ENCODE peak calls at places on chromosomes 4 and X, in five cellular contexts. V is astrocyte of the spinal cord, N is foreskin keratinocyte, R is tibial artery, U is cardiac fibroblast. C is an unnamed sample.

GRCh38 chr4:182338059-182338458 is 94.9 kb downstream of the TENM3 start:
- DNase-seq in V (peak), N (no peak), R (no peak), U (peak), C (no peak)

GRCh38 chrX:44234116-44234515 is 109.4 kb downstream of the EFHC2 start:
- DNase-seq in V (no peak), N (peak), R (no peak), U (no peak), C (no peak)

GRCh38 chr4:67918428-67918827 is 34.6 kb upstream of the TMPRSS11D start:
- DNase-seq in V (no peak), N (no peak), R (no peak), U (no peak), C (no peak)

GRCh38 chr4:53477038-53477565 is 99.7 kb downstream of the FIP1L1 start:
- DNase-seq in V (no peak), N (peak), R (no peak), U (peak), C (no peak)

GRCh38 chrX:17990542-17990941 is 129.4 kb upstream of the RAI2 start:
- DNase-seq in V (no peak), N (no peak), R (no peak), U (no peak), C (no peak)

GRCh38 chrX:153685751-153686676 is 1.7 kb upstream of the SLC6A8 start:
- DNase-seq in V (no peak), N (no peak), R (no peak), U (no peak), C (no peak)

GRCh38 chrX:397575-397974 is 10.9 kb upstream of the PPP2R3B start:
- DNase-seq in V (peak), N (no peak), R (no peak), U (peak), C (peak)

GRCh38 chr4:37601527-37601926 is 84.6 kb downstream of the RELL1 start:
- DNase-seq in V (peak), N (peak), R (no peak), U (peak), C (no peak)

GRCh38 chr4:154465085-154465484 is 26.5 kb downstream of the DCHS2 start:
- DNase-seq in V (no peak), N (peak), R (no peak), U (no peak), C (no peak)

DNA sequence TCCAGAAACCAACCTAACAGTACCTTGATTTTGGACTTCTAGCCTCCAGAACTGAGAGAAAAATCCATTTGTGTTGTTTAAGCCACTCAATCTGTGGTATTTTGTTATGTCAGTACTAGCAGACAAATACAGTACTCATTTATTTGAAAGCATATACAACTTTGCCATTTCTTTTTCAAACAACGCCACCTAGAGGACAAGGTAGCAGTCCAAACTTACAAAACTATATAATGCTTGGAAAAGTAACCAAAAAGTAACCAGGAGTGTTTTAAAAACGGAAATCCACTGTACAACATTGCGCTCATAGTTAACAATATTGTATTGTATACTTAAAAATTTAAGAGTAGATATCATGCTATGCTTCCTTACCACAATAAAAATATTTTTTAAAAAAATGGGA is 37.0 kb upstream of the FGF13 start:
- DNase-seq in V (peak), N (no peak), R (no peak), U (peak), C (no peak)
- TF ChIP-seq CTCF in V (peak), N (peak), R (peak), U (peak), C (peak)

GRCh38 chr4:78922207-78922606 is 17.0 kb downstream of the PAQR3 start:
- DNase-seq in V (peak), N (no peak), R (no peak), U (peak), C (no peak)

GRCh38 chr4:78928835-78929234 is 10.4 kb downstream of the PAQR3 start:
- DNase-seq in V (no peak), N (no peak), R (no peak), U (no peak), C (no peak)

GRCh38 chr4:78926825-78927224 is 12.4 kb downstream of the PAQR3 start:
- DNase-seq in V (no peak), N (no peak), R (no peak), U (no peak), C (no peak)

GRCh38 chr4:78923459-78924312 is 15.6 kb downstream of the PAQR3 start:
- DNase-seq in V (no peak), N (no peak), R (no peak), U (no peak), C (no peak)
- TF ChIP-seq CTCF in V (no peak), N (peak), R (no peak), U (no peak), C (no peak)

GRCh38 chrX:110462957-110463356 is 104.3 kb downstream of the RTL9 start:
- DNase-seq in V (no peak), N (no peak), R (no peak), U (no peak), C (no peak)
- TF ChIP-seq CTCF in V (peak), N (peak), R (no peak), U (no peak), C (peak)

DNA sequence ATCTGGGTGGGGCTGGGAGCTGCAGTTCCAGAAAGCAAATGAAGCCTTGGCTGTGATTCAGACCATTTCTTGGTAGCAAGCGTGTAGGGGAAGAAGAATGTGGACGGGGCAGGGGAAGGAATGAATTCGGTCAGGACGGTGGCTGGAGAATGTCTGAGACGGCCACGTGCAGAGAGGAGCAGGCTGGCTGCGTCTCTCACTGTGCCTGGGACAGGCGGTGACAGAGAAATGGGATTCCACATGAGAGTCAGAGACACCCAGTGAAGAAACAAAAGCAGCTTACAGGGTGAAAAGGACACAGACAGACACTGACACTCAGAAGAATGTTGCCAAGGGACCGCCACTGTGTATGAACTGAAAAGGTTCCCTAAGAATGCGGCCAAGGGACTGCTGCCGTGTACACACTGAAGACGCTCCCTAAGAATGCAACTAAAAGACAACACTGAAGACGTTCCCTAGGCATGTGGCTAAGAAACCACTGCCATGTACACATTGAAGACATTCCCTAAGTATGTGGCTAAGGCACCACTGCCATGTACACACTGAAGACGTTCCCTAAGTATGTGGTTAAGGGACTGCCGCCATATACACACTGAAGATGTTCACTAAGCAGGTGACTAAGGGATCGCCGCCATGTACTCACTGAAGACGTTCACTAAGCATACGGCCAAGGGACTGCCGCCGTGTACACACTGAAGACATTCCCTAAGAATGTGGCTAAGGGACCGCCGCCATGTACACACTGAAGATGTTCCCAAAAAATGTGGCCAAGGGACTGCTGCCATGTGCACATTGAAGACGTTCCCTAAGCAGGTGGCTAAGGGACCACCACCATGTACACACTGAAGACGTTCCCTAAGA is 49.1 kb downstream of the DHRSX start:
- DNase-seq in V (peak), N (no peak), R (no peak), U (peak), C (no peak)
- TF ChIP-seq CTCF in V (no peak), N (no peak), R (no peak), U (no peak), C (no peak)

GRCh38 chr4:99457270-99457669 is 22.1 kb upstream of the ADH7 start:
- DNase-seq in V (no peak), N (no peak), R (no peak), U (peak), C (no peak)
- TF ChIP-seq CTCF in V (no peak), N (peak), R (no peak), U (peak), C (peak)

DNA sequence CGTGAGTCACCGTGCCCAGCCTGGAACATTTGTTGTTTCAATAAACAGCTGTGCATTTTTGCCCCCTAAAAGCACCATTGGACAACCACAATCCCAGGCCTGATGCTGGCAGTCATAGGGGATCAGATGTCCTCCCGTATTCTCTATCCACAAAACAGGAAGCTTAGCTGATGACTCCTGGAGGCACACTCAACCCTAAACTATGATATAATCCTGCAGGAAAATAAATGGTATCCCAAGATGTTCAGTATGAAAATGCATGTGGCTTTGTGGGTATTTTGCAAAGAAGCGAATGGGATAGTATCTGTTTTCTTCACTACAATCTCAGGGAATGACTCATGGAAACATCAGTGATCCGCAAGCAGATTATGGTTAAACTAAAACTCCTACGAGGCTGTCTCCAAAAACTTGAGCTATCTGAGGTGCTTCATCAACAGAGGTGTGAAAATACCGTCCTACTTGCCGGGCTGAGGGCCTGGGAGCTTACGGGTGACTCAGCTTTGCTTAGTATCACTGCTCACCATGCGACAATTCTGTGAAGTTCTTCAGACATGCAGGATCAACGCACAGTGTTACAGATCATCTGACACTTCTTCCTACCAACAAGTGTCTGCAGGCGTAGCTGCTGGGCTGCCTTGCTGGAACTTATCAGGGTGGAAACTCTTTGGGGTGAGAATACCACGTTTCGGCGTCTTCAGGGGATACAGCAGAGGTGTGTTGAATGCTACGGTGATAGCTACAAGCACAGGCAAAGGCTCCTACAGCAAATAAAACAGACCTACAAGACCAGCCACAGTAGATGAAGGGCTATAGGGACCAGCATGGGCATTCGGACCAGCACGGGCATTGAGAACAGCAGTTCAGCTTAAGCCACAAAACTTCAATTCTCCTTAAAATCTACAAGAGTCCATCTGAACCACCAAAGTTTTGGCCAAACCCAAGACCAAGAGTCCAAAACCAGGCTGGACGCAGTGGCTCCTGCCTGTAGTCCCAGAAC is 148.5 kb downstream of the DHRSX start:
- DNase-seq in V (peak), N (peak), R (no peak), U (peak), C (peak)
- TF ChIP-seq CTCF in V (no peak), N (no peak), R (no peak), U (no peak), C (no peak)

GRCh38 chr4:15239866-15240265 is 188.0 kb upstream of the C1QTNF7 start:
- DNase-seq in V (peak), N (no peak), R (no peak), U (peak), C (no peak)

GRCh38 chr4:15240764-15241163 is 187.1 kb upstream of the C1QTNF7 start:
- DNase-seq in V (peak), N (peak), R (no peak), U (no peak), C (no peak)

GRCh38 chr4:15234585-15235126 is 193.2 kb upstream of the C1QTNF7 start:
- DNase-seq in V (peak), N (peak), R (no peak), U (peak), C (peak)

GRCh38 chr4:15241946-15242345 is 185.9 kb upstream of the C1QTNF7 start:
- DNase-seq in V (no peak), N (no peak), R (no peak), U (no peak), C (no peak)

DNA sequence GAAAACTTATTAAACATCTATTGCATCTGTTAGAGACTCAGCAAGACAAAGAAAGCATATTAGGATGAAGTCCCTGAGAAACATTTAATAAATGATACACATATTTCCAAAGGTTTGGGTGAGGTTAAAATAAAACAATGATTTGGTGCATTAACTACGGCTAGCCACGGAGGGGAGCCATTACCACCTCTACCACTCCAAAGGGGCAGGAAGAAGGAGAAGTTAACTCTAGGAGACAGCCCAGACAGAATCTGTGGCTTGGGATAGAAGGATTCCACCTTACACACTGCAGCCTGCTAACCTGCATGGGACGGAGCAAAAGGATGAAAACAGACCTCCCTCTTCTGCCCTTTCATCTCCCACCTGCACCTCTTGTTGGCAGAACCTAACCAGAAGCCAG is 189.1 kb upstream of the C1QTNF7 start:
- DNase-seq in V (peak), N (no peak), R (no peak), U (peak), C (no peak)
- TF ChIP-seq CTCF in V (peak), N (peak), R (peak), U (peak), C (peak)

C was measured in AG09319.